ENCODE peak calls at places on chromosomes 6 and 20, in four cellular contexts. V is cardiac muscle cell, G is A673, O is mesothelial cell of epicardium. B is an unnamed sample.

GRCh38 chr6:155472886-155473285 is 17.2 kb upstream of the NOX3 start:
- DNase-seq in G (no peak), V (no peak), O (no peak), B (no peak)

GRCh38 chr6:149484733-149485700 is at the start of gene ZC3H12D:
- DNase-seq in G (peak; percentile 56), O (no peak), V (no peak), B (peak; percentile 70)

GRCh38 chr20:40416274-40416673 is 272.8 kb downstream of the MAFB start:
- DNase-seq in G (no peak), V (no peak), O (no peak), B (no peak)

GRCh38 chr20:7742479-7742878 is 197.8 kb downstream of the HAO1 start:
- DNase-seq in G (no peak), V (no peak), O (no peak), B (no peak)

GRCh38 chr6:163570579-163571231 is 156.2 kb downstream of the QKI start:
- DNase-seq in O (no peak), V (no peak), G (no peak), B (no peak)

GRCh38 chr6:68158256-68158655 is 476.8 kb upstream of the ADGRB3 start:
- DNase-seq in V (no peak), G (no peak), O (no peak), B (no peak)

GRCh38 chr6:34132486-34133185 is 13.3 kb downstream of the GRM4 start:
- DNase-seq in V (peak; percentile 88), G (peak; percentile 65), O (peak; percentile 60), B (peak; percentile 17)

GRCh38 chr6:166728884-166729530 is 102.0 kb upstream of the RPS6KA2 start:
- DNase-seq in V (no peak), G (no peak), O (no peak), B (no peak)

GRCh38 chr6:149031545-149032317 is 284.9 kb downstream of the UST start:
- DNase-seq in O (no peak), V (no peak), G (no peak), B (no peak)

GRCh38 chr6:170210026-170210390 is 80.9 kb downstream of the DLL1 start:
- DNase-seq in O (no peak), G (no peak), V (no peak), B (peak; percentile 3)

GRCh38 chr6:15761045-15761502 is 98.2 kb upstream of the DTNBP1 start:
- DNase-seq in V (no peak), O (no peak), G (no peak), B (no peak)

GRCh38 chr20:62156254-62156556 is 12.6 kb downstream of the SS18L1 start:
- DNase-seq in G (no peak), V (no peak), O (no peak), B (no peak)

GRCh38 chr6:33206864-33207568 is 1.3 kb upstream of the RING1 start:
- DNase-seq in G (no peak), V (no peak), O (no peak), B (no peak)

GRCh38 chr6:83590413-83590812 is 78.1 kb downstream of the PRSS35 start:
- DNase-seq in O (no peak), V (no peak), G (no peak), B (no peak)

GRCh38 chr6:35663447-35664235 is 25.1 kb downstream of the FKBP5 start:
- DNase-seq in O (no peak), V (peak; percentile 33), G (peak; percentile 88), B (no peak)

GRCh38 chr20:14384411-14384810 is 47.0 kb upstream of the FLRT3 start:
- DNase-seq in G (no peak), O (no peak), V (no peak), B (no peak)

GRCh38 chr20:50338479-50339195 is 148.0 kb downstream of the CEBPB start:
- DNase-seq in O (no peak), V (peak; percentile 55), G (no peak), B (peak; percentile 71)

GRCh38 chr20:46720776-46721425 is 11.5 kb downstream of the SLC2A10 start:
- DNase-seq in O (no peak), V (no peak), G (no peak), B (no peak)

GRCh38 chr20:32018269-32019155 is 8.3 kb downstream of the CCM2L start:
- DNase-seq in G (peak; percentile 49), V (peak; percentile 73), O (peak; percentile 61), B (peak; percentile 33)

GRCh38 chr20:45545754-45546453 is 1.3 kb downstream of the EPPIN start:
- DNase-seq in V (peak; percentile 41), G (peak; percentile 28), O (no peak), B (no peak)

GRCh38 chr20:58715709-58716475 is 23.3 kb downstream of the NPEPL1 start:
- DNase-seq in V (no peak), G (no peak), O (peak; percentile 9), B (peak; percentile 7)

GRCh38 chr20:19193349-19193748 is 19.1 kb upstream of the SLC24A3 start:
- DNase-seq in V (no peak), O (no peak), G (no peak), B (no peak)

GRCh38 chr20:10402938-10403593 is 31.0 kb downstream of the MKKS start:
- DNase-seq in O (no peak), V (no peak), G (no peak), B (no peak)

GRCh38 chr6:25138024-25138696 is 141.0 kb upstream of the CARMIL1 start:
- DNase-seq in V (no peak), G (peak; percentile 60), O (no peak), B (peak; percentile 71)

GRCh38 chr6:127096167-127096566 is 22.3 kb upstream of the RSPO3 start:
- DNase-seq in O (no peak), G (no peak), V (no peak), B (no peak)

GRCh38 chr20:34863421-34863965 is 9.2 kb downstream of the GGT7 start:
- DNase-seq in O (no peak), V (no peak), G (no peak), B (no peak)

GRCh38 chr6:164106345-164106769 is 691.8 kb downstream of the QKI start:
- DNase-seq in G (peak; percentile 52), V (peak; percentile 50), O (no peak), B (no peak)

GRCh38 chr6:82841309-82841708 is 224.3 kb downstream of the UBE3D start:
- DNase-seq in G (no peak), V (no peak), O (no peak), B (no peak)

GRCh38 chr6:54018722-54019121 is 92.5 kb upstream of the MLIP start:
- DNase-seq in V (peak; percentile 67), O (no peak), G (no peak), B (no peak)

GRCh38 chr20:8858181-8858794 is 210.6 kb upstream of the PLCB4 start:
- DNase-seq in V (no peak), O (no peak), G (no peak), B (no peak)

GRCh38 chr6:143992285-143992684 is 15.8 kb downstream of the PLAGL1 start:
- DNase-seq in O (no peak), V (no peak), G (no peak), B (no peak)

GRCh38 chr6:27148404-27148795 is 99.1 kb upstream of the PRSS16 start:
- DNase-seq in G (no peak), O (no peak), V (no peak), B (no peak)

GRCh38 chr20:62949153-62949821 is 3.2 kb upstream of the SLC17A9 start:
- DNase-seq in V (no peak), G (no peak), O (no peak), B (no peak)

GRCh38 chr20:61997372-61997771 is 68.3 kb downstream of the TAF4 start:
- DNase-seq in V (no peak), O (no peak), G (no peak), B (no peak)

GRCh38 chr6:144912474-144912873 is 627.3 kb downstream of the UTRN start:
- DNase-seq in G (peak; percentile 58), V (no peak), O (no peak), B (no peak)

B was measured in activated T-helper 2 cell treated with anti-CD3 and anti-CD28 coated beads, Interferon-gamma antibody, Interleukin-2, Interleukin-4, amounts not matched to agents 10 μg/mL and 5 μg/mL and 100 μg/mL, durations not matched to agents 14 hours and 24 hours and 36 hours.